ENCODE peak calls at places on chromosomes 3 and 15, in five cellular contexts. O is heart left ventricle; D is CD4-positive, CD25-positive, alpha-beta regulatory T cell; S is NCI-H1105; E is T47D. R is an unnamed sample.

GRCh38 chr15:58423858-58424608 is 7.8 kb upstream of the LIPC start:
- DNase-seq in O (no peak), D (no peak), S (no peak), E (no peak), R (no peak)

GRCh38 chr3:155441506-155441905 is 148.0 kb upstream of the STRIT1 start:
- DNase-seq in O (no peak), D (no peak), S (no peak), E (no peak), R (no peak)

GRCh38 chr3:180802837-180803236 is 109.6 kb upstream of the FXR1 start:
- DNase-seq in O (no peak), D (no peak), S (peak), E (peak), R (no peak)

GRCh38 chr3:55191911-55192787 is 264.3 kb upstream of the LRTM1 start:
- DNase-seq in O (no peak), D (no peak), S (no peak), E (no peak), R (no peak)

GRCh38 chr3:57752307-57752706 is 3.8 kb upstream of the SLMAP start:
- DNase-seq in O (no peak), D (no peak), S (no peak), E (no peak), R (no peak)

GRCh38 chr15:90463381-90463780 is 66.3 kb upstream of the CRTC3 start:
- DNase-seq in O (peak), D (no peak), S (no peak), E (no peak), R (no peak)

GRCh38 chr3:104711435-104711834 is 655.3 kb upstream of the ALCAM start:
- DNase-seq in O (no peak), D (no peak), S (no peak), E (no peak), R (no peak)

GRCh38 chr3:127457094-127457475 is 133.4 kb downstream of the TPRA1 start:
- DNase-seq in O (no peak), D (no peak), S (no peak), E (no peak), R (no peak)

GRCh38 chr3:128067481-128067880 is 15.2 kb downstream of the SEC61A1 start:
- DNase-seq in O (no peak), D (no peak), S (no peak), E (no peak), R (no peak)

GRCh38 chr3:136311971-136312370 is 61.8 kb downstream of the PCCB start:
- DNase-seq in O (no peak), D (no peak), S (no peak), E (no peak), R (no peak)

GRCh38 chr3:52177701-52178042 is 20.3 kb upstream of the ALAS1 start:
- DNase-seq in O (no peak), D (no peak), S (no peak), E (no peak), R (no peak)

GRCh38 chr3:23723930-23724329 is 81.8 kb upstream of the UBE2E1 start:
- DNase-seq in O (no peak), D (no peak), S (no peak), E (no peak), R (no peak)

GRCh38 chr3:53242155-53242554 is 13.7 kb downstream of the TKT start:
- DNase-seq in O (no peak), D (no peak), S (no peak), E (no peak), R (no peak)

GRCh38 chr15:45093622-45094357 is 20.2 kb downstream of the DUOX2 start:
- DNase-seq in O (no peak), D (no peak), S (no peak), E (no peak), R (no peak)

GRCh38 chr15:56950979-56951378 is 32.5 kb downstream of the TCF12 start:
- DNase-seq in O (no peak), D (no peak), S (no peak), E (no peak), R (no peak)

GRCh38 chr3:49004352-49005297 is 2.6 kb upstream of the WDR6 start:
- DNase-seq in O (no peak), D (no peak), S (no peak), E (no peak), R (no peak)

GRCh38 chr15:83571820-83572707 is 81.9 kb upstream of the ADAMTSL3 start:
- DNase-seq in O (no peak), D (no peak), S (no peak), E (peak), R (no peak)

GRCh38 chr3:157204431-157204830 is 44.5 kb upstream of the CCNL1 start:
- DNase-seq in O (no peak), D (no peak), S (peak), E (no peak), R (no peak)

GRCh38 chr15:80106051-80106450 is 46.6 kb downstream of the ZFAND6 start:
- DNase-seq in O (no peak), D (no peak), S (no peak), E (no peak), R (no peak)

GRCh38 chr3:52204337-52205073 is 6.5 kb downstream of the ALAS1 start:
- DNase-seq in O (no peak), D (no peak), S (peak), E (no peak), R (no peak)

GRCh38 chr3:43176666-43177065 is 70.8 kb upstream of the POMGNT2 start:
- DNase-seq in O (peak), D (no peak), S (no peak), E (no peak), R (no peak)